ENCODE peak calls at places on chromosomes 16 and 17, in six cellular contexts. P is mesendoderm, C is IMR-90, Z is mesenchymal stem cell, T is H1, O is H9. Y is an unnamed sample.

GRCh38 chr16:3364774-3365427 is 9.2 kb downstream of the OR2C1 start:
- DNase-seq in O (peak), C (peak), T (no peak), P (no peak), Z (no peak), Y (no peak)

GRCh38 chr16:88116121-88116900 is 165.1 kb downstream of the BANP start:
- DNase-seq in P (no peak), C (peak), O (no peak), Z (peak), T (no peak), Y (no peak)

GRCh38 chr16:80931985-80932720 is 74.5 kb downstream of the CMC2 start:
- DNase-seq in Z (peak), O (peak), P (peak), C (peak), T (peak), Y (peak)

GRCh38 chr17:48883171-48883570 is 9.4 kb upstream of the ATP5MC1 start:
- DNase-seq in T (no peak), P (no peak), Z (no peak), O (no peak), C (no peak), Y (no peak)

GRCh38 chr17:72657467-72658317 is 434.8 kb downstream of the SLC39A11 start:
- DNase-seq in O (no peak), T (no peak), P (peak), C (peak), Z (no peak), Y (no peak)

GRCh38 chr16:57781741-57782606 is 20.3 kb downstream of the KIFC3 start:
- DNase-seq in C (peak), O (no peak), P (no peak), T (no peak), Z (peak), Y (no peak)

GRCh38 chr16:56771558-56772279 is 41.8 kb downstream of the NUP93 start:
- DNase-seq in T (no peak), P (no peak), Z (peak), C (peak), O (no peak), Y (no peak)

GRCh38 chr16:66900721-66901441 is 17.8 kb downstream of the CDH16 start:
- DNase-seq in Z (no peak), P (no peak), O (no peak), C (no peak), T (no peak), Y (no peak)

DNA sequence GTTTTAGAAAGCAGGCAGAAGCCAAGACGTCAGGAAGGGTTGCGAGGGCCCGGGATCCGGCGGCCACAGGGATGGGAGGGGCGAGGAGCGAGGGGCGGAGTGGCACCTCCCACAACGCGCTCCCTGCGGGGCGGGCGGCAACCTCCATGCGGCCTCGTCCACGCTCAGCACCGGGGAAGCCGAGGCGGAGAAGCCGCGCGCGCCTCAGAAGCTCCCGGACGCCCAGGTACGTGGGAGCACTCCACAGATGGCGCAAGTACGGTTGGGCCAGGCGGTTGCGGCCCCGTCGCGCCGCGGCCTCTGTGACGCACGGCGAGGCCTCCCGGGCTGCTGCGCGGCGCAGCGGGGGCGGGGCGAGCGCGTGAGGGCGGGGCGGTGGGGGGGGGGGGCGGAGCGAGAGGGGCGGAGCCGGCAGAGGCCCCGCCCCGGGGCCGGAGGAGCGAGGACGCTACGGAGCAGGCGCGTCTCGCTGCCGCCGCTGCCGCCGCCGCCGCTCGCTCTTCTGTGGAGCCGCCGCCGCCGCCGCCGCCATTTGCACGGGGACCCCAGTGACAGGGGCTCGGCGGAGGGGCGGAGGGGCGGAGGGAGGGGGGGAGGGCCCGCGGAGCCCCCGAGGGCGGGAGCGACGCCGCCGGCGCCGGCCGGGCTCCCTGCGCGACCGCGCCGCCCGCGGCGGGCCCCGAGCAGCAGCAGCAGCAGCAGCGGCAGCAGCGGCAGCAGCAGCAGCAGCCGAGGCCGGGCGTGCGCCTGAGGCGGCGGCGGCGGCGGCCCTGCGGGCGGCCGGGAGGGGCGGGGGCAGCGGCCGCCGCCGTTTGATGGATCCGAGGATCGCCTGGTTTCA is at the start of gene TENT4B:
- DNase-seq in C (peak), P (peak), O (peak), T (peak), Z (peak), Y (peak)
- H3K23ac ChIP-seq in C (peak), P (peak), O (no peak), T (no peak), Z (peak), Y (peak)

GRCh38 chr17:81550285-81550684 is 1.9 kb downstream of the FAAP100 start:
- DNase-seq in P (no peak), O (no peak), T (no peak), Z (no peak), C (no peak), Y (no peak)

GRCh38 chr17:81552244-81553017 is at the start of gene FAAP100:
- DNase-seq in P (peak), T (peak), O (peak), Z (peak), C (peak), Y (peak)

GRCh38 chr17:81551458-81552243 is 502 bp downstream of the FAAP100 start:
- DNase-seq in O (no peak), P (no peak), C (peak), Z (peak), T (no peak), Y (no peak)

GRCh38 chr17:81549826-81550225 is 2.3 kb downstream of the FAAP100 start:
- DNase-seq in P (no peak), Z (no peak), C (no peak), T (no peak), O (no peak), Y (no peak)

DNA sequence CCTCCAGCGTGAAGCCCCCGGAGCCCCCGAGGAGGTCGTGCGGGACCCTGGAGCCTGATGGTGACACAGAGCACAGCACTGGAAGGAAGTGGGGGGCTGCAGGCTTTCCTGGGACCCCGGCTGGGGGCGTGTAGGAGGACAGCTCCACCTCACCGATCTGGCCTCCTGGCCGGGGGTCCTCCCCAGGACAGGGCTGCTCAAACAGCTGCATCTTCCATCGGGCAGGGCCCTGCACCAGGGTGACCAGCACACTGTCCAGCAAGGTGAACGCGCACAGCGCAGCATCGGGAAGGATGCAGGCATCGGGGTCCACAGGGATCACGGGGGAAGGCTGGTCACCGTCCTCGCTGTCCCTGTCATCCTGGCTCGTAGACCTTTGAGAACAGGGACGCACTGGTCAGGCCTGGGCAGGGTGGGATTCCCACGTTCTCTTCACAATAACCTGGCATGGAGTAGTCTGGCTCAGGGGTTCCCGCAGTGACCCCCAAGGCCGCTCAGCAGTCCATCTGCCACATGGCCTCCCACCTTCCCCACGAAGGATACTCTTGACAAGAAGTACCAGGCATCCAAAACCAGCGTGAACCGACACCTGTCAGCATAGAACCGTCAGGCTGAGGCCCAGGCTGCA is 1.2 kb downstream of the FAAP100 start:
- DNase-seq in O (no peak), C (no peak), P (no peak), Z (no peak), T (no peak), Y (no peak)
- H3K18ac ChIP-seq in O (no peak), C (no peak), P (no peak), Z (no peak), T (no peak), Y (no peak)

GRCh38 chr16:68762996-68763756 is 26.1 kb downstream of the CDH1 start:
- DNase-seq in O (peak), T (peak), Z (no peak), P (peak), C (no peak), Y (no peak)
- H3K23ac ChIP-seq in O (no peak), T (no peak), Z (no peak), P (no peak), C (no peak), Y (no peak)

DNA sequence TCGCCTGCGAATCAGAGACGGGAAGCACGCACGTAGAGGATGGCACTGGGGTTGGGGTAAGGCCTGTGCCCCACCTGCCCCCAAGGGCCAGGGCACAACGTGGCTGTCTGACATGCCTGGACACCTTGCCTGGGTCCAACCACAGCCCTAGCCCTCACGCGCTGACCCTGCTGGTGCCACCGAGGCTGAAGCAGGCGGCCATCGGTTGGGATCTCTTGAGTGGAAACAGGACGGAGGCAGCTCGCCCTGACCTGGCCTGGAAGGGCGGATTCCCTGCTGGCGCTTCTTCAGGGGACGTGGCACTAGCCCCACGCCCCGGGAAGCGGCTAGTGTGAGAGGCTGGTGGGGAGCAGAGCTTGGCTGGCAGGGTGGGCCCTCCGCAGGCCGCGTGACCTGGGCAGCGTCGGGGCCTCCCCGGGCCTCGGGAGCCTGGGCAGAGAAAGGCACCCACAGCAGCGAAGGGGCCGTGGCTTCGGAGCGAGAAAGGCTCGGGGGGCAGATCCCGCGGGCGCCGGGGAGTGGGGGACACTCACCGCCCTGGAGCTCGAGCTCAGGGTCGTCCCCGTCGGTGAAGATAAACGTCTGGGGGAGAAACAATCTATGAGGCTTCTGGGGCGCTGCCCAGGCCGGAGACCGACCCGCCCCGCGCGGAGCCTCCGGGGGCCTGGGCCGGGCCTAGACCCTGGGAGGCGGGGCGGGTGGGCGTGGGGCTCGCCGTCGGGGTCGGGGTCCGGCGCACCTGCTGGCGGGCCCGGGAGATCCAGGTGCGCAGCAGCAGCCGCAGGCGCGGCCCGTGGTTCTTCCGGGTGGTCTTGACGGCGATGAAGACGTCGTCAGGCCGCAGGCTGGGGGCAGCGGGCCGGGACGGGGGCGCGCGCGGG is 610 bp downstream of the RFNG start:
- DNase-seq in P (no peak), C (no peak), O (no peak), T (no peak), Z (no peak), Y (no peak)
- H3K18ac ChIP-seq in P (no peak), C (no peak), O (no peak), T (peak), Z (peak), Y (peak)

GRCh38 chr16:82451449-82451848 is 175.3 kb upstream of the CDH13 start:
- DNase-seq in O (no peak), P (no peak), Z (no peak), T (no peak), C (no peak), Y (no peak)

GRCh38 chr16:82454566-82454965 is 172.2 kb upstream of the CDH13 start:
- DNase-seq in T (no peak), P (no peak), C (no peak), Z (no peak), O (no peak), Y (no peak)

GRCh38 chr16:82452002-82452741 is 174.6 kb upstream of the CDH13 start:
- DNase-seq in P (no peak), C (no peak), T (no peak), Z (no peak), O (no peak), Y (no peak)

GRCh38 chr16:82456683-82457082 is 170.1 kb upstream of the CDH13 start:
- DNase-seq in Z (peak), O (peak), P (peak), C (peak), T (peak), Y (peak)

GRCh38 chr16:82454152-82454551 is 172.6 kb upstream of the CDH13 start:
- DNase-seq in O (no peak), T (no peak), C (no peak), Z (no peak), P (no peak), Y (no peak)
- H3K23ac ChIP-seq in O (no peak), T (no peak), C (no peak), Z (no peak), P (no peak), Y (no peak)

DNA sequence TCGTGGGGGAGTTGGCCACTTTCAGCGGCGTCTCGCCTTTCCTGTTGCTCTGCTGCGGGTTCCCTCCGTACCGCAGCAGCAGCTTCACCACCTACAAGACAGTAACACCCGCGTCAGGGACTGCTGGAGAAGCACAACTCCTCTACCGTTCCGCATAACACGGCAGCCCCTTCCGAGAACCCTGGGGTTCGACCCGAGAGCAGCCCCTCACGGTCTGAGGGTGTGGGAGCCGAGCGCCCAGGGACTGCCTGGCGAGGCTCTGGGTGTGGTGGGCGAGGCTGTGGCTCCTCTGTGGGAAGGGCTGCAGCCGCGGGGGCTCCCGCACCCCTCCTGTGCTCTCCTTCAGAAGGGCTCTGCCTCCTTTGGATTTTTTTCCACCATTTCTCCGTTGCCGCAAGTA is 68.6 kb downstream of the ZNF778 start:
- DNase-seq in O (no peak), P (no peak), Z (no peak), T (no peak), C (no peak), Y (no peak)
- H3K18ac ChIP-seq in O (no peak), P (no peak), Z (no peak), T (no peak), C (no peak), Y (no peak)

GRCh38 chr17:31621566-31621965 is 230.1 kb downstream of the RAB11FIP4 start:
- DNase-seq in T (no peak), Z (no peak), C (no peak), O (no peak), P (no peak), Y (no peak)
- H3K23ac ChIP-seq in T (no peak), Z (no peak), C (no peak), O (no peak), P (no peak), Y (no peak)

Y was measured in neuronal stem cell.